ENCODE peak calls at places on chromosomes 7 and 10, in seven cellular contexts. F is Ammon's horn; N is IMR-90; G is HTR-8/SVneo; U is stimulated activated CD8-positive, alpha-beta memory T cell treated with anti-CD3 and anti-CD28 coated beads, Interleukin-7, amount 100 ng/mL, for 1 hour; L is activated CD8-positive, alpha-beta memory T cell treated with anti-CD3 and anti-CD28 coated beads for 24 hours; A is astrocyte. X is an unnamed sample.

GRCh38 chr10:35329520-35329919 is 6.8 kb upstream of the CCNY start:
- DNase-seq in F (no peak), N (no peak), G (no peak), U (no peak), L (no peak), A (no peak), X (no peak)

GRCh38 chr7:30699706-30700495 is 17.6 kb upstream of the CRHR2 start:
- DNase-seq in F (no peak), N (no peak), G (no peak), U (no peak), L (no peak), A (no peak), X (no peak)

GRCh38 chr7:27169658-27170493 is 4.2 kb downstream of the HOXA10 start:
- DNase-seq in F (no peak), N (no peak), G (no peak), U (no peak), L (no peak), A (no peak), X (no peak)

GRCh38 chr7:66778201-66778600 is 37.7 kb downstream of the RABGEF1 start:
- DNase-seq in F (no peak), N (peak; percentile 65), G (no peak), U (no peak), L (no peak), A (peak; percentile 67), X (no peak)

GRCh38 chr7:32204361-32205018 is 134.3 kb upstream of the PDE1C start:
- DNase-seq in F (peak; percentile 96), N (peak; percentile 77), G (peak; percentile 83), U (no peak), L (no peak), A (peak; percentile 75), X (peak; percentile 73)

GRCh38 chr10:6647811-6648526 is 67.9 kb upstream of the PRKCQ start:
- DNase-seq in F (peak; percentile 73), N (no peak), G (peak; percentile 56), U (peak; percentile 45), L (peak; percentile 85), A (peak; percentile 3), X (no peak)

GRCh38 chr10:130179640-130180039 is 43.4 kb downstream of the GLRX3 start:
- DNase-seq in F (peak; percentile 87), N (peak; percentile 78), G (peak; percentile 31), U (no peak), L (no peak), A (peak; percentile 51), X (no peak)

GRCh38 chr10:78811174-78811573 is 257.6 kb upstream of the ZMIZ1 start:
- DNase-seq in F (no peak), N (peak; percentile 10), G (no peak), U (no peak), L (no peak), A (no peak), X (no peak)

GRCh38 chr10:117005454-117006055 is 568 bp upstream of the SHTN1 start:
- DNase-seq in F (peak; percentile 55), N (no peak), G (peak; percentile 15), U (no peak), L (no peak), A (no peak), X (no peak)

GRCh38 chr10:91286572-91286971 is 66.1 kb downstream of the PCGF5 start:
- DNase-seq in F (no peak), N (no peak), G (no peak), U (no peak), L (no peak), A (no peak), X (no peak)

GRCh38 chr7:28853150-28853549 is 105.0 kb downstream of the TRIL start:
- DNase-seq in F (no peak), N (no peak), G (no peak), U (no peak), L (no peak), A (no peak), X (no peak)

GRCh38 chr10:86348321-86349210 is 18.0 kb downstream of the GRID1 start:
- DNase-seq in F (peak; percentile 69), N (no peak), G (no peak), U (no peak), L (no peak), A (no peak), X (no peak)

X was measured in HS-27A.